ENCODE peak calls at places on chromosomes 12 and 14, in four cellular contexts. J, P, R and Z are unnamed samples.

GRCh38 chr14:98252819-98253218 is 1019.2 kb downstream of the BCL11B start:
- DNase-seq in J (no peak), R (no peak), P (no peak), Z (no peak)

GRCh38 chr14:75224561-75224960 is 48.1 kb upstream of the TMED10 start:
- DNase-seq in J (no peak), R (no peak), P (no peak), Z (no peak)

GRCh38 chr14:48243900-48244299 is 568.5 kb upstream of the MDGA2 start:
- DNase-seq in P (no peak), R (no peak), J (no peak), Z (no peak)

GRCh38 chr14:105711841-105712460 is 185.6 kb downstream of the TMEM121 start:
- DNase-seq in R (no peak), P (no peak), J (no peak), Z (no peak)

GRCh38 chr12:75837700-75838099 is 193.9 kb downstream of the PHLDA1 start:
- DNase-seq in P (no peak), J (no peak), R (no peak), Z (no peak)

GRCh38 chr14:87995500-87996275 is 2.7 kb upstream of the GALC start:
- DNase-seq in R (no peak), J (no peak), P (no peak), Z (no peak)

GRCh38 chr12:795305-795704 is 42.9 kb downstream of the WNK1 start:
- DNase-seq in R (no peak), J (no peak), P (no peak), Z (no peak)

GRCh38 chr14:76955575-76956252 is 72.8 kb downstream of the IRF2BPL start:
- DNase-seq in P (peak), J (peak), R (no peak), Z (no peak)

GRCh38 chr12:51219345-51219744 is 1.5 kb upstream of the POU6F1 start:
- DNase-seq in R (no peak), J (no peak), P (no peak), Z (no peak)

GRCh38 chr12:83997425-83997824 is 915.2 kb downstream of the SLC6A15 start:
- DNase-seq in P (no peak), R (no peak), J (no peak), Z (no peak)

GRCh38 chr14:59022144-59022543 is 166.3 kb upstream of the DAAM1 start:
- DNase-seq in P (no peak), J (no peak), R (no peak), Z (no peak)

GRCh38 chr12:126369487-126370463 is 1304.5 kb downstream of the AACS start:
- DNase-seq in P (no peak), R (no peak), J (no peak), Z (no peak)

GRCh38 chr14:21505009-21505553 is 6.1 kb downstream of the METTL3 start:
- DNase-seq in P (no peak), R (no peak), J (no peak), Z (no peak)

GRCh38 chr12:52829986-52830385 is 4.1 kb downstream of the KRT79 start:
- DNase-seq in J (no peak), P (no peak), R (no peak), Z (no peak)

GRCh38 chr12:50517456-50518048 is 12.8 kb downstream of the DIP2B start:
- DNase-seq in P (no peak), J (no peak), R (no peak), Z (no peak)

GRCh38 chr14:92392726-92393125 is 69.8 kb downstream of the SLC24A4 start:
- DNase-seq in P (no peak), R (no peak), J (no peak), Z (no peak)

GRCh38 chr14:36661506-36662257 is at the start of gene PAX9:
- DNase-seq in R (no peak), J (peak), P (peak), Z (peak)

GRCh38 chr14:69354383-69355154 is 43.5 kb downstream of the ERH start:
- DNase-seq in R (no peak), P (no peak), J (peak), Z (no peak)

GRCh38 chr12:89167986-89168385 is 184.3 kb downstream of the DUSP6 start:
- DNase-seq in J (no peak), P (no peak), R (no peak), Z (no peak)

GRCh38 chr12:25377475-25378179 is 126.9 kb upstream of the KRAS start:
- DNase-seq in R (no peak), J (no peak), P (no peak), Z (no peak)

DNA sequence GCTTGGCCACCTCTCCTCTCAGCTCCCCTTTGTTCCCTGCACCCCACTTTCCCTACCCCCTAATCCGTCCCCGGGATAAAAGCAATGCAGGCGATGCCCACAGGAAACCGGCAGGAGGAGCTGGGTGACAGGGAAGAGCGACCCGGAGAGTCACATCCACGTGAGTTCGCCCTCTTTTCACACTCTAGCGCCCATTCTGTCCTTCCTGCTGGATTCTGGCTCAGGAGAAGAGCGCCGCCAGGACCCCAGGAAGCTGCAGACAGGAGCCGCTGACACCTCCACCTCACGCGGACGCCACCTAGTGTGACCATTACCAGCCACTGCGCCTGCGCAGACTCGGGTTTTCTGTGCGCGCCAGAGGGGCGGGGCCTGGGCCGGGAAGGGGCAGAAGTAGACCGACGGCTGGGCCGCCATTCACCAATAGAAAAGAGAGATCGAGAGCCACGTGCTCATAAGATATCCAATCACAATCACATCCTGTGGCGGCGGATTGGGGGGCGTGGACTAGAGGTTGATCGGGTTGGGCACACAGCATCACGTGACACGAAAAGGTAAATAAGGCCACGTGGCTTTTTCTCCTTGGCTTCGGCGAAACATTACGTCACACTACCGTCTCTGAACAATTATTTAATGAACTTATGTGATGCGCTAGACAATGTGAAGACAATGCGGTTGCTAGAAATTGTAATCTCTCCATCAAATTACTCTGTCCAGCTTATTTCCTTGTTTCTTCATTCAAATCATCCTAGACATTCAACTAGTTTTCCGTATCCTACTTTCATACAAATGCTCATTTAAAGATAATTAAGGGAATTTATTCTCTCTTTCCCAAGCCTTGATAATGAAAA is 10.1 kb downstream of the PLA2G1B start:
- DNase-seq in P (peak), R (peak), J (peak), Z (peak)
- TF ChIP-seq POLR2A in P (no peak), R (peak), J (no peak), Z (peak)

DNA sequence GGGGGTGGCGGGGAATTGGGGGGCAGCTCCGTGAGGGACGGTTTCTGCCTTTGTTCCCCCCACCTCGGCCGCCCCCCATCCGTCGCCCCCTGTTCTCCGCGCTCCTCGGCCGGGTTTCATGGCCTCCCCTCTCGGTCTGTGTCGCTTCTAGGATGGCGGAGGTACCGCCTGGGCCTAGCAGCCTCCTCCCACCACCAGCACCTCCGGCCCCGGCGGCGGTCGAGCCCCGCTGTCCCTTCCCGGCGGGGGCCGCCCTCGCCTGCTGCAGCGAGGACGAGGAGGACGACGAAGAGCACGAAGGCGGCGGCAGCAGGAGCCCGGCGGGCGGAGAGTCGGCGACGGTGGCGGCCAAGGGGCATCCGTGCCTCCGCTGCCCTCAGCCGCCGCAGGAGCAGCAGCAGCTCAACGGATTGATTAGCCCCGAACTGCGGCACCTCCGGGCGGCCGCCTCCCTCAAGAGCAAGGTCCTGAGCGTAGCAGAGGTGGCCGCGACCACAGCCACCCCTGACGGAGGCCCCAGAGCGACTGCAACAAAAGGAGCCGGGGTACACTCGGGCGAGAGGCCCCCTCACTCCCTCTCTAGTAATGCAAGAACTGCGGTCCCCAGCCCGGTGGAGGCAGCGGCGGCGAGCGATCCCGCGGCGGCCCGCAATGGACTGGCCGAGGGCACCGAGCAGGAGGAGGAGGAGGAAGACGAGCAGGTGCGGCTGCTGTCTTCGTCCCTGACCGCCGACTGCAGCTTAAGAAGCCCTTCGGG is 598 bp downstream of the NAA30 start:
- DNase-seq in J (peak), P (peak), R (no peak), Z (no peak)
- TF ChIP-seq POLR2A in J (no peak), P (no peak), R (no peak), Z (no peak)

DNA sequence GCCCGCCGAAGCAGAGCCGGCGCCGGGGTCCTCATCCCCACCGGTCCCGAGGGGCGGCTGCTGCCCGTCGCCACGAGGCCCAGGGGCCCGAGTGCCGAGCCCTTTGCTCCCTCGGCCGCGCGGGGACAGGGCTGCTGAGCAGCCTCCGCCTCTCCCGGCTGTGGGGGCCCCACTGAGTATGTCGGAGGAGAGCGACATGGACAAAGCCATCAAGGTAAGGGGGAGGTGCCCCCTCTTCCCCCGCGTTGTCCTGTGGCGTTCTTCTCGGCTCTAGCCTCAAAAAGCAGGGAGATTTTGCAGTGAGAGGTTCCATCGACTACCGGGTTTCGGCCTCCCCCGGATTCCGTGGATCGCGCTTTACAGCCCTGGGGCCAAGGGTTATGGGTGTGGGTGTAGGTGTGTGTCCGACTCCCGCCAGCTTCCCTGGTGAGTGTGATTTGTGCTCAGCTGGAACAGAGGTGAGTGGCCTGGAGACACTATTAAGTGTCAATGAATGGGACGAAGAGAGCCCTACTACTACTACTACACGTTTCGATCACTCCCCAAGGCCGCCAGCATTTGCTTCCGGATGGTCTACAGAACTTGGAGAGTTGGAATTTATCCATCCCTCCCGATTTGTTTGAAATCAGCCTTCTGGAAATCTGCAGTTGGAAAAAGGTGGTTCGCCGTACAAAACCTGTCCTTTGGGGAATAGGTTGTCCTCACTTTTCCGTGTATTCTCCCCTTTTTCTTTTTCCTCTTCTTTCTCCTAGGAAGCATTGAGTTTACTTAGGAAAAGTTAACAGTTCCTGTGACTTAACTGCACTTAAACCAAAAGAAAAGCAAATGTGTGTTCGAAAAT is 748 bp downstream of the MAPKAPK5 start:
- DNase-seq in J (peak), P (no peak), R (peak), Z (no peak)
- TF ChIP-seq POLR2A in J (no peak), P (no peak), R (no peak), Z (no peak)

DNA sequence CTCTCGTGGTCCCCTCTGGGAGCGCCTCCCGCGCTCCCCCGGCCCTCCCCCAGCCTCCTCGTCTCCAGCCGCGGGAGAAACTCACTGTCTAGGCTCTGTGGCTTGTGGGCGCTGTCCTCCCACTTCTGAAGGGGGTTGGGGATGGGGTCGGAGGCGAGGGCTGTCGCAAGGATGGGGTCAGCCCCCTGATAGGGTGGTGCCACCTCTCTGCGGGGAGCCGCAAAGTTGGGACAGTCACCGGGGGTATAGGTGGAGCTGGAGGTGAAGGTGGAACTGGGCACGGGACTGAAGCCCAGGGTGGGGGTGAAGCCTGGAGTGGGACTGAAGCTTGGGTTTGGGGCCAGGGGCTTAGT is 12.2 kb downstream of the TNFRSF1A start:
- DNase-seq in R (no peak), J (no peak), P (no peak), Z (no peak)
- TF ChIP-seq POLR2A in R (no peak), J (no peak), P (no peak), Z (no peak)

GRCh38 chr12:69580074-69580473 is 5.2 kb upstream of the CCT2 start:
- DNase-seq in R (no peak), J (no peak), P (no peak), Z (no peak)

GRCh38 chr12:69583203-69583602 is 2.1 kb upstream of the CCT2 start:
- DNase-seq in J (no peak), P (no peak), R (no peak), Z (no peak)

GRCh38 chr12:69588527-69588926 is 3.3 kb downstream of the CCT2 start:
- DNase-seq in P (no peak), R (no peak), J (no peak), Z (no peak)

GRCh38 chr12:69589082-69589481 is 3.8 kb downstream of the CCT2 start:
- DNase-seq in J (no peak), P (no peak), R (no peak), Z (no peak)

DNA sequence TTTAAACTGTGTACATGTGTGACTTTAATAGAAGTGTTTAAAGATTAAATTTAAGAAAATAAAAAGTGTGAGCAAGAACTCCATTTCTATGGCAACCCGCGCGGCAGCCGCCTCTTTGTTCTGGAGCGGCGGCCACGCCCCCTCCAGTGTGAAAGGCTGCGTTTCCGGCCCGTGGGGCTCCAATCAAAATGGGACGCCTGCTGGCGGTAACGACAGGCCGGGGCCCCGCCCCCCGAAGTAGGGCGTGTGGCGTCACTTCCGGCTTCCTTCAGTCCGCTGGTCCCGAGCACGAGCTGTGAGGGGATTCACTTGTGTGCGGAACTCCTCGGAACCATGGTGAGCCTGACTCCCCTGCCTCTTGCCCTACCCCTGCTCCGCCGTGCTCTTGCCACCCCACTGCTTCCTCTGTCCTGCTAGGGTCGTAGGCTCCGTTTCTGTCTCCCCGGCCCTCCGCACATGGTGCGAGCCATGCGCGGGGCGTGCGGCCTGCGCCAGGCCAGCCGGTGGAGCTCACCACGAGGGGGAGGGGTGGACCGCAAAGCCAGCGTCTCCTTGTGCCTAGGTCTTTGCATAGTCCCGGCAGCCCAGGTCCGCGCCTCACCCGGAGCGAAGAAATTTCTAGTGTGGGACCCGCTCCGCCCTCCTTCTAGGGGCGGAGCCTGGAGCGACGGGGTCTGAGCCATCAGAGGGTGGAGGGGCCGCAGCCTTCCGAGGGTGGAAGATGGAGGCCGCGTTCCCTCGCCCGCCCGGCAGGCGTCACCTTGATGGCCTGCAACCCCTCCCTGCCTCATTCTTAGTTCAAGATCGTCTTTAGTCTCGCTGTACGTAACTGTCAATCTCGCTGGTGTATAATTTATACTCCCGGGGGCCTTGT is at the start of gene CCT2:
- DNase-seq in P (peak), R (peak), J (peak), Z (peak)
- TF ChIP-seq POLR2A in P (no peak), R (peak), J (no peak), Z (peak)

GRCh38 chr12:114451657-114452056 is 45.7 kb upstream of the TBX5 start:
- DNase-seq in J (no peak), P (no peak), R (no peak), Z (no peak)
- TF ChIP-seq POLR2A in J (no peak), P (no peak), R (no peak), Z (no peak)